ENCODE peak calls at places on chromosomes 2 and 18, in nine cellular contexts. One of them, this sample, is unnamed.

GRCh38 chr2:162161634-162162033 is 9.6 kb upstream of the GCG start:
- DNase-seq in neural progenitor cell: no peak
- DNase-seq in GM23248: no peak
- DNase-seq in SK-N-SH: no peak
- DNase-seq in PC-3: peak
- DNase-seq in HCT116: no peak
- DNase-seq in OCI-LY7: no peak
- DNase-seq in GM23338: no peak
- DNase-seq in MM.1S: no peak
- DNase-seq in this sample: no peak

GRCh38 chr18:45526120-45526841 is 89.0 kb upstream of the SLC14A2 start:
- DNase-seq in neural progenitor cell: no peak
- DNase-seq in GM23248: peak
- DNase-seq in SK-N-SH: peak
- DNase-seq in PC-3: no peak
- DNase-seq in HCT116: no peak
- DNase-seq in OCI-LY7: no peak
- DNase-seq in GM23338: no peak
- DNase-seq in MM.1S: no peak
- DNase-seq in this sample: peak

GRCh38 chr2:88666576-88666975 is 24.9 kb upstream of the RPIA start:
- DNase-seq in neural progenitor cell: no peak
- DNase-seq in GM23248: no peak
- DNase-seq in SK-N-SH: no peak
- DNase-seq in PC-3: peak
- DNase-seq in HCT116: no peak
- DNase-seq in OCI-LY7: no peak
- DNase-seq in GM23338: no peak
- DNase-seq in MM.1S: no peak
- DNase-seq in this sample: peak

GRCh38 chr18:3889803-3890202 is 439.8 kb downstream of the TGIF1 start:
- DNase-seq in neural progenitor cell: no peak
- DNase-seq in GM23248: peak
- DNase-seq in SK-N-SH: no peak
- DNase-seq in PC-3: no peak
- DNase-seq in HCT116: no peak
- DNase-seq in OCI-LY7: no peak
- DNase-seq in GM23338: no peak
- DNase-seq in MM.1S: no peak
- DNase-seq in this sample: peak

GRCh38 chr18:47163241-47163640 is 12.9 kb downstream of the IER3IP1 start:
- DNase-seq in neural progenitor cell: no peak
- DNase-seq in GM23248: peak
- DNase-seq in SK-N-SH: no peak
- DNase-seq in PC-3: no peak
- DNase-seq in HCT116: no peak
- DNase-seq in OCI-LY7: no peak
- DNase-seq in GM23338: no peak
- DNase-seq in MM.1S: peak
- DNase-seq in this sample: no peak

GRCh38 chr2:82796132-82796531 is 1662.9 kb downstream of the SUCLG1 start:
- DNase-seq in neural progenitor cell: no peak
- DNase-seq in GM23248: no peak
- DNase-seq in SK-N-SH: no peak
- DNase-seq in PC-3: peak
- DNase-seq in HCT116: no peak
- DNase-seq in OCI-LY7: no peak
- DNase-seq in GM23338: no peak
- DNase-seq in MM.1S: no peak
- DNase-seq in this sample: no peak

GRCh38 chr2:223529676-223530075 is 72.5 kb downstream of the SCG2 start:
- DNase-seq in neural progenitor cell: no peak
- DNase-seq in GM23248: no peak
- DNase-seq in SK-N-SH: no peak
- DNase-seq in PC-3: no peak
- DNase-seq in HCT116: no peak
- DNase-seq in OCI-LY7: no peak
- DNase-seq in GM23338: no peak
- DNase-seq in MM.1S: no peak
- DNase-seq in this sample: no peak

GRCh38 chr2:42035241-42035640 is 12.6 kb upstream of the PKDCC start:
- DNase-seq in neural progenitor cell: no peak
- DNase-seq in GM23248: no peak
- DNase-seq in SK-N-SH: no peak
- DNase-seq in PC-3: no peak
- DNase-seq in HCT116: no peak
- DNase-seq in OCI-LY7: no peak
- DNase-seq in GM23338: no peak
- DNase-seq in MM.1S: no peak
- DNase-seq in this sample: no peak

GRCh38 chr2:191864623-191865521 is 18.0 kb upstream of the CAVIN2 start:
- DNase-seq in neural progenitor cell: no peak
- DNase-seq in GM23248: peak
- DNase-seq in SK-N-SH: no peak
- DNase-seq in PC-3: peak
- DNase-seq in HCT116: no peak
- DNase-seq in OCI-LY7: no peak
- DNase-seq in GM23338: no peak
- DNase-seq in MM.1S: no peak
- DNase-seq in this sample: peak

GRCh38 chr2:44836174-44836573 is 105.3 kb upstream of the SIX3 start:
- DNase-seq in neural progenitor cell: no peak
- DNase-seq in GM23248: no peak
- DNase-seq in SK-N-SH: no peak
- DNase-seq in PC-3: no peak
- DNase-seq in HCT116: no peak
- DNase-seq in OCI-LY7: no peak
- DNase-seq in GM23338: no peak
- DNase-seq in MM.1S: no peak
- DNase-seq in this sample: no peak

GRCh38 chr2:40032650-40033319 is 253.7 kb upstream of the THUMPD2 start:
- DNase-seq in neural progenitor cell: no peak
- DNase-seq in GM23248: peak
- DNase-seq in SK-N-SH: no peak
- DNase-seq in PC-3: peak
- DNase-seq in HCT116: no peak
- DNase-seq in OCI-LY7: no peak
- DNase-seq in GM23338: no peak
- DNase-seq in MM.1S: no peak
- DNase-seq in this sample: no peak

GRCh38 chr2:38733300-38733971 is 17.7 kb downstream of the SRSF7 start:
- DNase-seq in neural progenitor cell: no peak
- DNase-seq in GM23248: no peak
- DNase-seq in SK-N-SH: no peak
- DNase-seq in PC-3: no peak
- DNase-seq in HCT116: no peak
- DNase-seq in OCI-LY7: peak
- DNase-seq in GM23338: no peak
- DNase-seq in MM.1S: peak
- DNase-seq in this sample: no peak

GRCh38 chr2:144320491-144320890 is 199.4 kb downstream of the ZEB2 start:
- DNase-seq in neural progenitor cell: no peak
- DNase-seq in GM23248: peak
- DNase-seq in SK-N-SH: no peak
- DNase-seq in PC-3: peak
- DNase-seq in HCT116: no peak
- DNase-seq in OCI-LY7: peak
- DNase-seq in GM23338: no peak
- DNase-seq in MM.1S: no peak
- DNase-seq in this sample: no peak

GRCh38 chr2:207395535-207396251 is 134.1 kb upstream of the CREB1 start:
- DNase-seq in neural progenitor cell: peak
- DNase-seq in GM23248: no peak
- DNase-seq in SK-N-SH: no peak
- DNase-seq in PC-3: peak
- DNase-seq in HCT116: peak
- DNase-seq in OCI-LY7: no peak
- DNase-seq in GM23338: no peak
- DNase-seq in MM.1S: no peak
- DNase-seq in this sample: no peak

GRCh38 chr2:233917146-233917545 is at the start of gene TRPM8:
- DNase-seq in neural progenitor cell: peak
- DNase-seq in GM23248: no peak
- DNase-seq in SK-N-SH: no peak
- DNase-seq in PC-3: no peak
- DNase-seq in HCT116: no peak
- DNase-seq in OCI-LY7: no peak
- DNase-seq in GM23338: peak
- DNase-seq in MM.1S: no peak
- DNase-seq in this sample: no peak

DNA sequence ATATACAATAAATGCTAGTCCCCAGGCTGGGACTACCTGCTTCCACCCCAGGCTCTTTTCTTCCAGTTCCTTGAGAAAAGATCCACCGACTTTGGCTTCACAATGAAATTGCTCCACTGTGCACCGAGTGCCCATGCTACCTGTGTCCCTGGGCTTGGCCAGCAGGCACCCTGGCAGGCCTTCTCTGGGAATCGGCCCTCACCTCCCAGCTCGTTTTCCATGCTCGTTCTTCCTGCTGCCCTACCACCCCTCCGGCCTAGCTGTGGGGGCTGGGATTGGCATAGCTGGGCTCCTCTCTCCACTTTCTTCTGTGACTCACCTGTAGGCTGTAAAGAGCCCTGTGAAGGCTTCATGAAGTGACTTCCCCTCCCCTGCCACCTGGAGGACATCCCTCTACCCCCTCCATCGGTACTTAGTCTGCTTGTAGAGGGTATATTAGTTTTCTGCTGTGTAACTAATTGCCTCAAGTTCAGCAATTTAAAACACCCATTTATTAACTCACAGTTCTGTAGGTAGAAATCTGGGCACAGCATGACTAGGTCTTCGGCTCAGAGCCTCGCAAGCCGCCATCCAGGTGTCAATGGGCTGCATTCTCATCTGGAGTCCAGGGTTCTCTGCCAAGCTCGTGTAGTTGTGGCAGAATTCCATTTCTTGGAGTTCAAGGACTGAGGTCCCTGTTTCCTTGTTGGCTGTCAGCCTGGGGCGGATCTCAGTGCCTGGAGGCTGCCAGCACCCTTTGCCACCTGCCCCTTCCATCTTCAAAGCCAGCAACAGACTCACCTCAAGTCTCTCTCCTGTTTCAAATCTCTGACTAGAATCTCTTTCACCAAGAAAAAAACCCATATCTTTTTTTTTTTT is 57.6 kb downstream of the DPYSL5 start:
- DNase-seq in neural progenitor cell: no peak
- DNase-seq in GM23248: no peak
- DNase-seq in SK-N-SH: no peak
- DNase-seq in PC-3: no peak
- DNase-seq in HCT116: no peak
- DNase-seq in OCI-LY7: no peak
- DNase-seq in GM23338: no peak
- DNase-seq in MM.1S: no peak
- DNase-seq in this sample: no peak
- H3K27ac ChIP-seq in neural progenitor cell: no peak
- H3K27ac ChIP-seq in GM23248: no peak
- H3K27ac ChIP-seq in SK-N-SH: no peak
- H3K27ac ChIP-seq in PC-3: no peak
- H3K27ac ChIP-seq in HCT116: no peak
- H3K27ac ChIP-seq in OCI-LY7: no peak
- H3K27ac ChIP-seq in GM23338: no peak
- H3K27ac ChIP-seq in MM.1S: no peak
- H3K27ac ChIP-seq in this sample: no peak

GRCh38 chr2:152189622-152190495 is 14.3 kb upstream of the STAM2 start:
- DNase-seq in neural progenitor cell: peak
- DNase-seq in GM23248: peak
- DNase-seq in SK-N-SH: peak
- DNase-seq in PC-3: peak
- DNase-seq in HCT116: peak
- DNase-seq in OCI-LY7: peak
- DNase-seq in GM23338: peak
- DNase-seq in MM.1S: peak
- DNase-seq in this sample: peak
- TF ChIP-seq EZH2phosphoT487 in neural progenitor cell: no peak
- TF ChIP-seq EZH2phosphoT487 in GM23248: no peak
- TF ChIP-seq EZH2phosphoT487 in SK-N-SH: no peak
- TF ChIP-seq EZH2phosphoT487 in PC-3: no peak
- TF ChIP-seq EZH2phosphoT487 in HCT116: no peak
- TF ChIP-seq EZH2phosphoT487 in OCI-LY7: no peak
- TF ChIP-seq EZH2phosphoT487 in GM23338: no peak
- TF ChIP-seq EZH2phosphoT487 in MM.1S: no peak
- TF ChIP-seq EZH2phosphoT487 in this sample: no peak

GRCh38 chr2:183089192-183089851 is 10.8 kb downstream of the DUSP19 start:
- DNase-seq in neural progenitor cell: no peak
- DNase-seq in GM23248: no peak
- DNase-seq in SK-N-SH: no peak
- DNase-seq in PC-3: no peak
- DNase-seq in HCT116: no peak
- DNase-seq in OCI-LY7: peak
- DNase-seq in GM23338: no peak
- DNase-seq in MM.1S: no peak
- DNase-seq in this sample: no peak

GRCh38 chr2:183088061-183088460 is 9.5 kb downstream of the DUSP19 start:
- DNase-seq in neural progenitor cell: no peak
- DNase-seq in GM23248: no peak
- DNase-seq in SK-N-SH: no peak
- DNase-seq in PC-3: no peak
- DNase-seq in HCT116: no peak
- DNase-seq in OCI-LY7: no peak
- DNase-seq in GM23338: no peak
- DNase-seq in MM.1S: no peak
- DNase-seq in this sample: no peak

GRCh38 chr2:183091954-183092345 is 13.4 kb downstream of the DUSP19 start:
- DNase-seq in neural progenitor cell: no peak
- DNase-seq in GM23248: no peak
- DNase-seq in SK-N-SH: no peak
- DNase-seq in PC-3: no peak
- DNase-seq in HCT116: no peak
- DNase-seq in OCI-LY7: no peak
- DNase-seq in GM23338: no peak
- DNase-seq in MM.1S: no peak
- DNase-seq in this sample: no peak

GRCh38 chr2:183091318-183091953 is 12.9 kb downstream of the DUSP19 start:
- DNase-seq in neural progenitor cell: no peak
- DNase-seq in GM23248: no peak
- DNase-seq in SK-N-SH: no peak
- DNase-seq in PC-3: no peak
- DNase-seq in HCT116: no peak
- DNase-seq in OCI-LY7: no peak
- DNase-seq in GM23338: no peak
- DNase-seq in MM.1S: no peak
- DNase-seq in this sample: no peak

GRCh38 chr2:183093857-183094657 is 15.5 kb downstream of the DUSP19 start:
- DNase-seq in neural progenitor cell: no peak
- DNase-seq in GM23248: peak
- DNase-seq in SK-N-SH: no peak
- DNase-seq in PC-3: peak
- DNase-seq in HCT116: no peak
- DNase-seq in OCI-LY7: no peak
- DNase-seq in GM23338: no peak
- DNase-seq in MM.1S: no peak
- DNase-seq in this sample: no peak
- H3K4me2 ChIP-seq in neural progenitor cell: no peak
- H3K4me2 ChIP-seq in GM23248: peak
- H3K4me2 ChIP-seq in SK-N-SH: peak
- H3K4me2 ChIP-seq in PC-3: peak
- H3K4me2 ChIP-seq in HCT116: no peak
- H3K4me2 ChIP-seq in OCI-LY7: no peak
- H3K4me2 ChIP-seq in GM23338: no peak
- H3K4me2 ChIP-seq in MM.1S: no peak
- H3K4me2 ChIP-seq in this sample: no peak

GRCh38 chr2:138922973-138923563 is 142.9 kb upstream of the NXPH2 start:
- DNase-seq in neural progenitor cell: peak
- DNase-seq in GM23248: peak
- DNase-seq in SK-N-SH: peak
- DNase-seq in PC-3: peak
- DNase-seq in HCT116: peak
- DNase-seq in OCI-LY7: peak
- DNase-seq in GM23338: peak
- DNase-seq in MM.1S: peak
- DNase-seq in this sample: peak

GRCh38 chr2:138919336-138919735 is 139.1 kb upstream of the NXPH2 start:
- DNase-seq in neural progenitor cell: peak
- DNase-seq in GM23248: no peak
- DNase-seq in SK-N-SH: no peak
- DNase-seq in PC-3: no peak
- DNase-seq in HCT116: no peak
- DNase-seq in OCI-LY7: no peak
- DNase-seq in GM23338: no peak
- DNase-seq in MM.1S: no peak
- DNase-seq in this sample: no peak
- H3K27ac ChIP-seq in neural progenitor cell: no peak
- H3K27ac ChIP-seq in GM23248: no peak
- H3K27ac ChIP-seq in SK-N-SH: no peak
- H3K27ac ChIP-seq in PC-3: no peak
- H3K27ac ChIP-seq in HCT116: no peak
- H3K27ac ChIP-seq in OCI-LY7: no peak
- H3K27ac ChIP-seq in GM23338: no peak
- H3K27ac ChIP-seq in MM.1S: no peak
- H3K27ac ChIP-seq in this sample: no peak

This sample was measured in hepatocyte.